ENCODE peak calls at places on chromosomes 5 and 9, in seven cellular contexts. U is thoracic aorta; Y is mucosa of gallbladder; K is endothelial cell; S is epithelial cell of esophagus; T is activated T-helper 9 cell treated with anti-CD3 and anti-CD28 coated beads, Interleukin-2, amount 50 U/mL, for 16 hours; R is activated CD8-positive, alpha-beta memory T cell treated with anti-CD3 and anti-CD28 coated beads for 48 hours. Z is an unnamed sample.

GRCh38 chr5:130514984-130515690 is 610.9 kb downstream of the CHSY3 start:
- DNase-seq in U (no peak), Y (no peak), K (no peak), S (peak), T (no peak), R (no peak), Z (no peak)

GRCh38 chr5:17213938-17214337 is 3.5 kb upstream of the BASP1 start:
- DNase-seq in U (no peak), Y (no peak), K (no peak), S (no peak), T (no peak), R (no peak), Z (no peak)

GRCh38 chr9:128818839-128819715 is 777 bp downstream of the ENDOG start:
- DNase-seq in U (no peak), Y (no peak), K (peak), S (peak), T (peak), R (no peak), Z (no peak)

GRCh38 chr5:38941912-38942311 is 96.1 kb downstream of the OSMR start:
- DNase-seq in U (no peak), Y (no peak), K (no peak), S (no peak), T (no peak), R (no peak), Z (no peak)

GRCh38 chr9:68740561-68740960 is 35.5 kb downstream of the PIP5K1B start:
- DNase-seq in U (no peak), Y (peak), K (no peak), S (peak), T (no peak), R (no peak), Z (no peak)

GRCh38 chr5:151741678-151742423 is 16.6 kb downstream of the ATOX1 start:
- DNase-seq in U (no peak), Y (no peak), K (no peak), S (peak), T (no peak), R (no peak), Z (no peak)

GRCh38 chr5:37932450-37932849 is 92.6 kb upstream of the GDNF start:
- DNase-seq in U (no peak), Y (no peak), K (no peak), S (no peak), T (no peak), R (no peak), Z (no peak)

GRCh38 chr9:76878933-76879332 is 27.0 kb downstream of the PRUNE2 start:
- DNase-seq in U (no peak), Y (no peak), K (no peak), S (no peak), T (no peak), R (no peak), Z (no peak)

GRCh38 chr9:111039203-111039907 is 1.1 kb upstream of the LPAR1 start:
- DNase-seq in U (no peak), Y (no peak), K (peak), S (peak), T (no peak), R (no peak), Z (no peak)

GRCh38 chr5:78360674-78361225 is 333 bp downstream of the SCAMP1 start:
- DNase-seq in U (no peak), Y (peak), K (peak), S (no peak), T (peak), R (peak), Z (no peak)

GRCh38 chr9:87278971-87279731 is 218.5 kb upstream of the DAPK1 start:
- DNase-seq in U (no peak), Y (no peak), K (no peak), S (peak), T (no peak), R (no peak), Z (no peak)

GRCh38 chr9:121207371-121207940 is 5.8 kb upstream of the RAB14 start:
- DNase-seq in U (no peak), Y (no peak), K (no peak), S (no peak), T (no peak), R (no peak), Z (no peak)

GRCh38 chr9:115058684-115059315 is 59.2 kb downstream of the TNC start:
- DNase-seq in U (no peak), Y (no peak), K (no peak), S (peak), T (no peak), R (no peak), Z (no peak)

GRCh38 chr5:39453606-39454005 is 28.8 kb upstream of the DAB2 start:
- DNase-seq in U (no peak), Y (no peak), K (no peak), S (no peak), T (no peak), R (no peak), Z (no peak)

GRCh38 chr5:39073759-39074008 is 515 bp downstream of the RICTOR start:
- DNase-seq in U (no peak), Y (no peak), K (peak), S (no peak), T (no peak), R (peak), Z (no peak)

GRCh38 chr5:118553662-118554061 is 434.7 kb downstream of the DTWD2 start:
- DNase-seq in U (peak), Y (no peak), K (no peak), S (no peak), T (no peak), R (no peak), Z (peak)

GRCh38 chr9:130633336-130634190 is 30.8 kb upstream of the PRDM12 start:
- DNase-seq in U (no peak), Y (no peak), K (no peak), S (no peak), T (no peak), R (no peak), Z (no peak)

GRCh38 chr5:108184940-108185339 is 197.0 kb downstream of the FBXL17 start:
- DNase-seq in U (no peak), Y (no peak), K (no peak), S (no peak), T (no peak), R (no peak), Z (no peak)

GRCh38 chr5:59008816-59009473 is 426.1 kb downstream of the RAB3C start:
- DNase-seq in U (no peak), Y (no peak), K (no peak), S (no peak), T (no peak), R (no peak), Z (no peak)

GRCh38 chr5:122076669-122077450 is 1.2 kb downstream of the LOX start:
- DNase-seq in U (peak), Y (peak), K (peak), S (peak), T (no peak), R (peak), Z (peak)